ENCODE peak calls at places on chromosomes 1 and 21, in five cellular contexts. M is epithelial cell of esophagus, F is ELR, J is GM18507, I is left lung. A is an unnamed sample.
A peak's percentile ranks its signal among the peaks of the same experiment; 100 is the strongest.

GRCh38 chr1:113141650-113142473 is 68.9 kb downstream of the LRIG2 start:
- DNase-seq in M (peak; percentile 52), F (peak; percentile 74), J (no peak), I (no peak), A (no peak)

GRCh38 chr21:42109873-42110525 is 38.9 kb downstream of the UMODL1 start:
- DNase-seq in M (no peak), F (no peak), J (no peak), I (no peak), A (no peak)

GRCh38 chr1:9577423-9577822 is 11.3 kb upstream of the TMEM201 start:
- DNase-seq in M (no peak), F (no peak), J (no peak), I (no peak), A (no peak)

GRCh38 chr1:7915826-7916225 is 24.8 kb downstream of the TNFRSF9 start:
- DNase-seq in M (no peak), F (no peak), J (no peak), I (no peak), A (no peak)

GRCh38 chr1:5198328-5198727 is 543.9 kb downstream of the AJAP1 start:
- DNase-seq in M (no peak), F (no peak), J (no peak), I (no peak), A (no peak)

GRCh38 chr1:17853241-17853640 is 98.1 kb downstream of the ACTL8 start:
- DNase-seq in M (no peak), F (no peak), J (no peak), I (no peak), A (no peak)

GRCh38 chr1:186626969-186627368 is 53.3 kb downstream of the PTGS2 start:
- DNase-seq in M (no peak), F (no peak), J (no peak), I (no peak), A (no peak)

GRCh38 chr1:178510155-178510554 is 2.8 kb upstream of the TEX35 start:
- DNase-seq in M (no peak), F (peak; percentile 31), J (no peak), I (no peak), A (no peak)

GRCh38 chr1:38006008-38006828 is 904 bp upstream of the FHL3 start:
- DNase-seq in M (no peak), F (no peak), J (no peak), I (no peak), A (peak; percentile 43)

GRCh38 chr1:18945401-18945849 is 11.1 kb downstream of the IFFO2 start:
- DNase-seq in M (no peak), F (no peak), J (no peak), I (no peak), A (no peak)

GRCh38 chr1:8283058-8283884 is 34.6 kb upstream of the SLC45A1 start:
- DNase-seq in M (no peak), F (peak; percentile 15), J (peak; percentile 64), I (peak; percentile 51), A (no peak)

GRCh38 chr1:87111659-87112339 is 197.4 kb downstream of the HS2ST1 start:
- DNase-seq in M (no peak), F (no peak), J (no peak), I (no peak), A (no peak)

GRCh38 chr1:2496087-2496622 is 20.1 kb downstream of the PLCH2 start:
- DNase-seq in M (no peak), F (no peak), J (peak; percentile 60), I (no peak), A (no peak)

A was measured in suprapubic skin.